ENCODE peak calls at places on chromosomes 2 and 18, in four cellular contexts. One of them, this sample, is unnamed.

GRCh38 chr2:101844055-101844635 is 146.6 kb downstream of the MAP4K4 start:
- DNase-seq in fibroblast of mammary gland: peak
- DNase-seq in bronchial epithelial cell: peak
- DNase-seq in iris pigment epithelial cell: peak
- DNase-seq in this sample: peak

GRCh38 chr2:165618806-165619205 is 149.3 kb downstream of the CSRNP3 start:
- DNase-seq in bronchial epithelial cell: no peak
- DNase-seq in iris pigment epithelial cell: no peak
- DNase-seq in fibroblast of mammary gland: no peak
- DNase-seq in this sample: no peak

GRCh38 chr2:209661286-209661685 is 110.3 kb upstream of the UNC80 start:
- DNase-seq in fibroblast of mammary gland: no peak
- DNase-seq in bronchial epithelial cell: no peak
- DNase-seq in iris pigment epithelial cell: no peak
- DNase-seq in this sample: no peak

GRCh38 chr2:138787053-138787666 is 7.0 kb upstream of the NXPH2 start:
- DNase-seq in iris pigment epithelial cell: peak
- DNase-seq in bronchial epithelial cell: peak
- DNase-seq in fibroblast of mammary gland: peak
- DNase-seq in this sample: peak

GRCh38 chr2:50785781-50786180 is 246.2 kb downstream of the NRXN1 start:
- DNase-seq in iris pigment epithelial cell: no peak
- DNase-seq in bronchial epithelial cell: no peak
- DNase-seq in fibroblast of mammary gland: no peak
- DNase-seq in this sample: no peak

GRCh38 chr2:238439093-238439849 is 12.5 kb downstream of the ASB1 start:
- DNase-seq in bronchial epithelial cell: peak
- DNase-seq in fibroblast of mammary gland: peak
- DNase-seq in iris pigment epithelial cell: peak
- DNase-seq in this sample: peak

GRCh38 chr18:70535041-70535440 is 246.2 kb downstream of the SOCS6 start:
- DNase-seq in fibroblast of mammary gland: no peak
- DNase-seq in bronchial epithelial cell: no peak
- DNase-seq in iris pigment epithelial cell: no peak
- DNase-seq in this sample: no peak

GRCh38 chr18:7607535-7608173 is 40.5 kb downstream of the PTPRM start:
- DNase-seq in fibroblast of mammary gland: no peak
- DNase-seq in bronchial epithelial cell: no peak
- DNase-seq in iris pigment epithelial cell: no peak
- DNase-seq in this sample: no peak

GRCh38 chr2:174546519-174547506 is 50.8 kb downstream of the WIPF1 start:
- DNase-seq in bronchial epithelial cell: peak
- DNase-seq in iris pigment epithelial cell: peak
- DNase-seq in fibroblast of mammary gland: peak
- DNase-seq in this sample: peak

GRCh38 chr2:229195346-229195947 is 75.6 kb downstream of the PID1 start:
- DNase-seq in iris pigment epithelial cell: no peak
- DNase-seq in fibroblast of mammary gland: no peak
- DNase-seq in bronchial epithelial cell: no peak
- DNase-seq in this sample: no peak

GRCh38 chr2:2825062-2825461 is 494.0 kb upstream of the MYT1L start:
- DNase-seq in iris pigment epithelial cell: no peak
- DNase-seq in fibroblast of mammary gland: no peak
- DNase-seq in bronchial epithelial cell: no peak
- DNase-seq in this sample: no peak

GRCh38 chr2:176001281-176001902 is 675 bp downstream of the LNPK start:
- DNase-seq in fibroblast of mammary gland: peak
- DNase-seq in bronchial epithelial cell: peak
- DNase-seq in iris pigment epithelial cell: peak
- DNase-seq in this sample: peak

GRCh38 chr2:25349397-25349796 is 7.7 kb upstream of the DNMT3A start:
- DNase-seq in fibroblast of mammary gland: peak
- DNase-seq in bronchial epithelial cell: peak
- DNase-seq in iris pigment epithelial cell: peak
- DNase-seq in this sample: peak

GRCh38 chr2:109148991-109149645 is 20.1 kb downstream of the SH3RF3 start:
- DNase-seq in iris pigment epithelial cell: no peak
- DNase-seq in fibroblast of mammary gland: no peak
- DNase-seq in bronchial epithelial cell: no peak
- DNase-seq in this sample: no peak

GRCh38 chr2:152573168-152573567 is 144.1 kb downstream of the PRPF40A start:
- DNase-seq in bronchial epithelial cell: peak
- DNase-seq in fibroblast of mammary gland: peak
- DNase-seq in iris pigment epithelial cell: peak
- DNase-seq in this sample: peak

GRCh38 chr2:197073701-197074433 is 147.4 kb upstream of the PGAP1 start:
- DNase-seq in iris pigment epithelial cell: peak
- DNase-seq in fibroblast of mammary gland: peak
- DNase-seq in bronchial epithelial cell: no peak
- DNase-seq in this sample: peak

GRCh38 chr2:25159947-25160346 is 8.4 kb downstream of the POMC start:
- DNase-seq in fibroblast of mammary gland: peak
- DNase-seq in iris pigment epithelial cell: peak
- DNase-seq in bronchial epithelial cell: no peak
- DNase-seq in this sample: peak

This sample was measured in cardiac fibroblast.